ENCODE peak calls at places on chromosome 4, in ten cellular contexts. P, S, R, C, X, G, K, Y, U and A are unnamed samples.
A peak's percentile ranks its signal among the peaks of the same experiment; 100 is the strongest.

GRCh38 chr4:15894923-15895411 is 43.6 kb downstream of the FGFBP1 start:
- DNase-seq in P (no peak), S (no peak), R (no peak), C (no peak), X (no peak), G (no peak), K (no peak), Y (no peak), U (no peak), A (no peak)

GRCh38 chr4:32206756-32207155 is 1486.6 kb downstream of the PCDH7 start:
- DNase-seq in P (no peak), S (no peak), R (no peak), C (no peak), X (no peak), G (no peak), K (no peak), Y (no peak), U (no peak), A (no peak)

GRCh38 chr4:184444953-184445309 is 29.4 kb downstream of the IRF2 start:
- DNase-seq in P (peak; percentile 7), S (no peak), R (no peak), C (no peak), X (no peak), G (peak; percentile 21), K (no peak), Y (no peak), U (no peak), A (no peak)

GRCh38 chr4:173647902-173648301 is 117.9 kb upstream of the HAND2 start:
- DNase-seq in P (no peak), S (no peak), R (no peak), C (no peak), X (no peak), G (no peak), K (no peak), Y (no peak), U (no peak), A (no peak)

GRCh38 chr4:99624141-99624719 is 33.4 kb downstream of the C4orf54 start:
- DNase-seq in P (no peak), S (no peak), R (no peak), C (no peak), X (no peak), G (no peak), K (no peak), Y (no peak), U (no peak), A (no peak)

GRCh38 chr4:136277741-136278140 is 1254.6 kb downstream of the PCDH18 start:
- DNase-seq in P (no peak), S (no peak), R (no peak), C (no peak), X (no peak), G (no peak), K (no peak), Y (no peak), U (no peak), A (no peak)

GRCh38 chr4:5656415-5656814 is 51.9 kb downstream of the EVC2 start:
- DNase-seq in P (no peak), S (no peak), R (no peak), C (no peak), X (no peak), G (no peak), K (no peak), Y (no peak), U (no peak), A (no peak)

GRCh38 chr4:94577136-94577535 is 125.4 kb downstream of the PDLIM5 start:
- DNase-seq in P (no peak), S (no peak), R (peak; percentile 38), C (peak; percentile 71), X (no peak), G (no peak), K (peak; percentile 15), Y (no peak), U (no peak), A (peak; percentile 39)

GRCh38 chr4:1247811-1248261 is 1.1 kb downstream of the CTBP1 start:
- DNase-seq in P (no peak), S (no peak), R (no peak), C (peak; percentile 67), X (no peak), G (no peak), K (no peak), Y (no peak), U (peak; percentile 74), A (no peak)

GRCh38 chr4:148112231-148112982 is 329.8 kb downstream of the NR3C2 start:
- DNase-seq in P (no peak), S (no peak), R (no peak), C (no peak), X (no peak), G (peak; percentile 72), K (no peak), Y (no peak), U (no peak), A (peak; percentile 45)

GRCh38 chr4:74619931-74620702 is 174.2 kb downstream of the BTC start:
- DNase-seq in P (no peak), S (no peak), R (no peak), C (no peak), X (no peak), G (no peak), K (no peak), Y (no peak), U (no peak), A (no peak)

GRCh38 chr4:37732787-37733186 is 46.6 kb upstream of the RELL1 start:
- DNase-seq in P (no peak), S (no peak), R (no peak), C (no peak), X (no peak), G (no peak), K (no peak), Y (no peak), U (no peak), A (no peak)

GRCh38 chr4:78551420-78552351 is at the start of gene ANXA3:
- DNase-seq in P (no peak), S (no peak), R (peak; percentile 28), C (no peak), X (peak; percentile 32), G (no peak), K (peak; percentile 24), Y (peak; percentile 90), U (no peak), A (no peak)

GRCh38 chr4:7956306-7957112 is 16.8 kb upstream of the AFAP1 start:
- DNase-seq in P (no peak), S (no peak), R (no peak), C (no peak), X (no peak), G (no peak), K (no peak), Y (no peak), U (no peak), A (no peak)

GRCh38 chr4:99868126-99868596 is 26.1 kb downstream of the LAMTOR3 start:
- DNase-seq in P (no peak), S (no peak), R (no peak), C (no peak), X (no peak), G (no peak), K (no peak), Y (no peak), U (no peak), A (peak; percentile 63)

GRCh38 chr4:173917255-173917960 is 366.1 kb downstream of the FBXO8 start:
- DNase-seq in P (no peak), S (no peak), R (no peak), C (no peak), X (no peak), G (no peak), K (no peak), Y (no peak), U (no peak), A (no peak)

GRCh38 chr4:104451573-104451972 is 43.1 kb downstream of the CXXC4 start:
- DNase-seq in P (no peak), S (no peak), R (peak; percentile 6), C (no peak), X (no peak), G (peak; percentile 16), K (no peak), Y (no peak), U (no peak), A (no peak)

GRCh38 chr4:165927366-165927765 is 54.3 kb downstream of the TLL1 start:
- DNase-seq in P (no peak), S (no peak), R (no peak), C (no peak), X (no peak), G (no peak), K (no peak), Y (no peak), U (no peak), A (no peak)

GRCh38 chr4:103445377-103445776 is 247.2 kb upstream of the CENPE start:
- DNase-seq in P (no peak), S (no peak), R (no peak), C (no peak), X (no peak), G (no peak), K (no peak), Y (no peak), U (no peak), A (no peak)

GRCh38 chr4:138175337-138175794 is 66.8 kb downstream of the SLC7A11 start:
- DNase-seq in P (no peak), S (no peak), R (peak; percentile 85), C (no peak), X (no peak), G (no peak), K (peak; percentile 9), Y (no peak), U (no peak), A (no peak)

GRCh38 chr4:118032691-118033090 is 1.6 kb upstream of the NDST3 start:
- DNase-seq in P (no peak), S (no peak), R (peak; percentile 7), C (no peak), X (no peak), G (no peak), K (no peak), Y (no peak), U (no peak), A (no peak)

GRCh38 chr4:154473497-154473896 is 18.1 kb downstream of the DCHS2 start:
- DNase-seq in P (no peak), S (no peak), R (no peak), C (no peak), X (no peak), G (no peak), K (no peak), Y (no peak), U (no peak), A (no peak)

GRCh38 chr4:187208641-187209040 is 485.0 kb upstream of the FAT1 start:
- DNase-seq in P (no peak), S (no peak), R (no peak), C (no peak), X (no peak), G (no peak), K (no peak), Y (no peak), U (no peak), A (no peak)

GRCh38 chr4:150283689-150284088 is 205.4 kb downstream of the DCLK2 start:
- DNase-seq in P (no peak), S (no peak), R (no peak), C (no peak), X (no peak), G (no peak), K (no peak), Y (no peak), U (no peak), A (peak; percentile 83)

GRCh38 chr4:187171731-187172339 is 448.2 kb upstream of the FAT1 start:
- DNase-seq in P (no peak), S (no peak), R (no peak), C (no peak), X (no peak), G (no peak), K (no peak), Y (no peak), U (no peak), A (peak; percentile 34)

GRCh38 chr4:123995939-123996338 is 599.3 kb downstream of the SPRY1 start:
- DNase-seq in P (no peak), S (no peak), R (no peak), C (no peak), X (no peak), G (no peak), K (no peak), Y (no peak), U (no peak), A (no peak)

GRCh38 chr4:56130609-56131150 is 181.9 kb downstream of the CEP135 start:
- DNase-seq in P (no peak), S (no peak), R (peak; percentile 23), C (no peak), X (no peak), G (no peak), K (peak; percentile 23), Y (no peak), U (no peak), A (no peak)

GRCh38 chr4:7820031-7820825 is 119.4 kb downstream of the AFAP1 start:
- DNase-seq in P (no peak), S (no peak), R (no peak), C (no peak), X (no peak), G (no peak), K (no peak), Y (no peak), U (no peak), A (no peak)